ENCODE peak calls at places on chromosomes 11 and 22, in nine cellular contexts. E is tibial nerve, Q is chondrocyte, P is fibroblast of lung, D is NB4, R is K562, O is osteocyte, W is sigmoid colon, K is esophagus squamous epithelium. L is an unnamed sample.

GRCh38 chr11:61599968-61600710 is 19.3 kb upstream of the SYT7 start:
- DNase-seq in R (no peak), D (no peak), O (no peak), E (no peak), K (no peak), Q (no peak), W (no peak), P (no peak), L (no peak)

GRCh38 chr22:23501244-23501643 is 78.8 kb downstream of the IGLL1 start:
- DNase-seq in P (no peak), R (no peak), W (peak; percentile 29), D (no peak), K (no peak), E (no peak), O (no peak), Q (peak; percentile 42), L (no peak)

GRCh38 chr11:33536178-33536577 is 164.4 kb downstream of the C11orf91 start:
- DNase-seq in D (no peak), K (no peak), R (no peak), W (no peak), E (no peak), O (no peak), Q (no peak), P (no peak), L (no peak)

GRCh38 chr11:79430280-79430679 is 10.6 kb downstream of the TENM4 start:
- DNase-seq in K (no peak), D (no peak), R (no peak), E (no peak), Q (no peak), W (no peak), P (no peak), O (no peak), L (no peak)

GRCh38 chr11:61752117-61752924 is at the start of gene MYRF:
- DNase-seq in O (peak; percentile 89), K (no peak), W (no peak), E (no peak), Q (no peak), R (peak; percentile 88), D (peak; percentile 53), P (no peak), L (no peak)

GRCh38 chr11:59053387-59053786 is 32.7 kb upstream of the GLYATL1B start:
- DNase-seq in R (peak; percentile 40), D (peak; percentile 69), E (peak; percentile 35), O (no peak), P (peak; percentile 53), K (no peak), Q (no peak), W (peak; percentile 75), L (peak; percentile 19)

GRCh38 chr11:34166806-34167740 is 61.6 kb downstream of the NAT10 start:
- DNase-seq in R (no peak), E (no peak), P (no peak), D (no peak), K (no peak), O (no peak), W (no peak), Q (no peak), L (no peak)

GRCh38 chr22:39242809-39243442 is 1.9 kb downstream of the PDGFB start:
- DNase-seq in E (no peak), O (no peak), Q (no peak), R (peak; percentile 54), P (no peak), D (no peak), W (no peak), K (no peak), L (no peak)

GRCh38 chr11:20161230-20161918 is 1.1 kb upstream of the DBX1 start:
- DNase-seq in D (no peak), O (no peak), K (no peak), R (no peak), W (no peak), Q (no peak), E (no peak), P (no peak), L (no peak)

GRCh38 chr11:61598886-61599868 is 18.3 kb upstream of the SYT7 start:
- DNase-seq in D (peak; percentile 35), W (peak; percentile 83), K (no peak), P (peak; percentile 81), Q (no peak), R (no peak), E (no peak), O (no peak), L (no peak)

GRCh38 chr11:63445720-63446119 is 45.2 kb downstream of the PLAAT5 start:
- DNase-seq in P (peak; percentile 2), K (no peak), D (peak; percentile 26), Q (no peak), E (no peak), O (no peak), W (no peak), R (no peak), L (no peak)

GRCh38 chr11:70680781-70681281 is 282.5 kb downstream of the CTTN start:
- DNase-seq in O (no peak), E (no peak), P (no peak), D (peak; percentile 14), R (no peak), K (no peak), W (no peak), Q (peak; percentile 83), L (no peak)

GRCh38 chr22:25027959-25028840 is 75.7 kb downstream of the KIAA1671 start:
- DNase-seq in W (no peak), E (peak; percentile 29), P (no peak), O (no peak), D (peak; percentile 19), R (peak; percentile 45), Q (no peak), K (no peak), L (no peak)

GRCh38 chr11:120040136-120040840 is 97.6 kb downstream of the TRIM29 start:
- DNase-seq in W (no peak), Q (no peak), K (no peak), D (no peak), P (no peak), O (peak; percentile 48), R (no peak), E (no peak), L (no peak)

GRCh38 chr22:30193031-30193794 is 53.3 kb downstream of the LIF start:
- DNase-seq in K (no peak), R (no peak), D (no peak), P (no peak), E (no peak), O (peak; percentile 42), Q (no peak), W (no peak), L (no peak)

GRCh38 chr11:111540114-111540920 is at the start of gene LAYN:
- DNase-seq in Q (no peak), E (no peak), R (no peak), D (no peak), O (peak; percentile 85), P (no peak), W (peak; percentile 85), K (no peak), L (no peak)

GRCh38 chr11:73468590-73469161 is 92.5 kb downstream of the RELT start:
- DNase-seq in E (no peak), O (no peak), D (no peak), P (no peak), W (no peak), K (no peak), Q (no peak), R (no peak), L (no peak)

GRCh38 chr11:73464347-73464746 is 88.1 kb downstream of the RELT start:
- DNase-seq in D (no peak), W (no peak), E (no peak), P (no peak), K (no peak), Q (no peak), R (no peak), O (no peak), L (no peak)

GRCh38 chr11:73467505-73467904 is 91.3 kb downstream of the RELT start:
- DNase-seq in O (no peak), E (no peak), R (no peak), D (no peak), Q (no peak), W (no peak), P (no peak), K (no peak), L (no peak)

GRCh38 chr11:73465019-73465675 is 88.9 kb downstream of the RELT start:
- DNase-seq in R (no peak), E (no peak), K (no peak), D (no peak), Q (no peak), O (no peak), P (no peak), W (no peak), L (no peak)

GRCh38 chr11:73466643-73467042 is 90.4 kb downstream of the RELT start:
- DNase-seq in O (no peak), Q (no peak), D (no peak), K (no peak), W (no peak), E (no peak), P (no peak), R (no peak), L (no peak)
- TF ChIP-seq CTCF in O (no peak), Q (no peak), D (no peak), K (no peak), W (no peak), E (no peak), P (no peak), R (no peak), L (no peak)

DNA sequence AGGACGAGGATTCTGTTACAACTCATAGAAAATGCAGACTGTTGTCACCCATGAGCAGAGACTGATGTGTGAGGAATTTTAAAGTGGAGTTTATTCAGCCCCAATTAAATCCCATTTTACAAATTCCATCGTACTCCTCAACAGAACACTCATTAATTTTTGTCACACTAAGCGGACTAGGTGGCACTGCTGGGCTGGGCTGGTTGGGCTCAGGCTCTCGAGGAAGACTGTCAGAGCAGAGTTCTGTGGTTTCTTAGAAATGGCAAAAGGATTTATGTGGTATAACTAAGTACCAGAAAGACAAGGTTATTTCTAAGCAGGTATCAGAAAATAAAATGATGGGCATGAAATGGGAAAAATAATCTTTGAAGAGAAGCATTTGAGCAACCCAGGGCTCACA is 102.5 kb upstream of the SPON1 start:
- DNase-seq in W (no peak), E (no peak), D (no peak), K (no peak), R (no peak), P (no peak), O (peak; percentile 46), Q (no peak), L (no peak)
- TF ChIP-seq CTCF in W (no peak), E (no peak), D (no peak), K (no peak), R (no peak), P (no peak), O (no peak), Q (no peak), L (no peak)

DNA sequence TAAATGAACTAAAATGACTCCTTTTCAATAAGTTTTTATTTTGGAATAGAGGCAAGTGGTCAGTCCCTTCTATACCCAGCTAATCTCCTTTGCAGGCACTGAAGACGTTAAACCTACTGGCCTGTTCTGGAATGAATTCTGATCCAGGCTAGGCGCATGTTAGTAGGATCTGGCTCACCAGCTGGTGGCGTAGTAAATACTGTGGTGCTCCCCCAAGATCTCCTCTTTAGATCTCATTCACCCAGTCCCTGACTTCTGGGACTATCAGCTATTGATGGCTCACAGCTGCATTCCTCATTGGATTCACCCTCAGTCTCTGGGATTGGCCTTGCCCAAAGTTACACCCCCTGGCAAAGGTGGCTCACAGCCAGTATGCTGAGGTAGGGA is 173.6 kb upstream of the DDI1 start:
- DNase-seq in W (no peak), K (no peak), E (no peak), Q (no peak), O (no peak), R (no peak), P (no peak), D (no peak), L (no peak)
- TF ChIP-seq CTCF in W (no peak), K (no peak), E (no peak), Q (no peak), O (no peak), R (no peak), P (no peak), D (no peak), L (no peak)

GRCh38 chr11:101083334-101083733 is 46.3 kb downstream of the PGR start:
- DNase-seq in W (no peak), D (no peak), Q (no peak), P (no peak), E (no peak), O (no peak), K (no peak), R (no peak), L (no peak)
- TF ChIP-seq CTCF in W (no peak), D (no peak), Q (no peak), P (peak; percentile 5), E (no peak), O (no peak), K (no peak), R (peak; percentile 3), L (no peak)

L was measured in AG09319.